ENCODE peak calls at places on chromosome 13, in eight cellular contexts. G is fibroblast of lung; I is heart left ventricle; J is activated naive CD8-positive, alpha-beta T cell treated with anti-CD3 and anti-CD28 coated beads, Interleukin-2, amount 50 U/mL, for 24 hours; H is NCI-H187; U is GF-D8; D is stimulated activated CD4-positive, alpha-beta T cell treated with anti-CD3 and anti-CD28 coated beads, Interleukin-12 subunit alpha, Interleukin-12 subunit beta, amount 100 ng/mL, for 48 hours; A is astrocyte of the spinal cord. V is an unnamed sample.

GRCh38 chr13:48302920-48303330 is 626 bp upstream of the RB1 start:
- DNase-seq in G (no peak), I (no peak), J (no peak), H (no peak), U (no peak), D (no peak), A (no peak), V (no peak)

GRCh38 chr13:106867249-106867648 is 299.3 kb upstream of the ARGLU1 start:
- DNase-seq in G (peak), I (peak), J (no peak), H (no peak), U (no peak), D (no peak), A (peak), V (no peak)

GRCh38 chr13:48066310-48066989 is 28.5 kb downstream of the MED4 start:
- DNase-seq in G (peak), I (no peak), J (peak), H (no peak), U (no peak), D (no peak), A (no peak), V (no peak)

GRCh38 chr13:24202215-24202614 is 41.7 kb downstream of the SPATA13 start:
- DNase-seq in G (no peak), I (no peak), J (no peak), H (no peak), U (no peak), D (no peak), A (no peak), V (no peak)

GRCh38 chr13:76936736-76937135 is 11.6 kb upstream of the ACOD1 start:
- DNase-seq in G (peak), I (no peak), J (no peak), H (no peak), U (no peak), D (no peak), A (no peak), V (no peak)

GRCh38 chr13:51728972-51729371 is 75.0 kb downstream of the DHRS12 start:
- DNase-seq in G (peak), I (no peak), J (no peak), H (no peak), U (no peak), D (no peak), A (peak), V (no peak)

GRCh38 chr13:66492479-66492878 is 737.7 kb downstream of the PCDH9 start:
- DNase-seq in G (peak), I (no peak), J (no peak), H (no peak), U (no peak), D (no peak), A (no peak), V (no peak)

GRCh38 chr13:33992891-33993336 is 175.0 kb downstream of the RFC3 start:
- DNase-seq in G (no peak), I (no peak), J (no peak), H (no peak), U (no peak), D (no peak), A (no peak), V (no peak)

GRCh38 chr13:113527272-113527958 is 36.9 kb upstream of the DCUN1D2 start:
- DNase-seq in G (no peak), I (no peak), J (no peak), H (no peak), U (peak), D (no peak), A (no peak), V (no peak)

GRCh38 chr13:73754727-73755292 is 379.4 kb downstream of the KLF12 start:
- DNase-seq in G (peak), I (peak), J (peak), H (peak), U (peak), D (peak), A (peak), V (no peak)

GRCh38 chr13:23378009-23378632 is 55.4 kb downstream of the SACS start:
- DNase-seq in G (peak), I (peak), J (peak), H (no peak), U (peak), D (peak), A (peak), V (peak)

GRCh38 chr13:40406405-40407138 is 259.9 kb downstream of the FOXO1 start:
- DNase-seq in G (peak), I (no peak), J (no peak), H (no peak), U (no peak), D (no peak), A (peak), V (no peak)

GRCh38 chr13:44237276-44237767 is 136.3 kb upstream of the SERP2 start:
- DNase-seq in G (peak), I (peak), J (peak), H (no peak), U (peak), D (no peak), A (peak), V (no peak)

GRCh38 chr13:72985610-72986009 is 73.2 kb upstream of the KLF5 start:
- DNase-seq in G (no peak), I (no peak), J (no peak), H (no peak), U (no peak), D (no peak), A (no peak), V (no peak)

GRCh38 chr13:46995874-46996273 is 99.0 kb upstream of the HTR2A start:
- DNase-seq in G (no peak), I (no peak), J (no peak), H (no peak), U (no peak), D (no peak), A (no peak), V (no peak)

GRCh38 chr13:20801704-20802103 is 27.9 kb upstream of the EEF1AKMT1 start:
- DNase-seq in G (no peak), I (no peak), J (no peak), H (no peak), U (peak), D (no peak), A (no peak), V (no peak)

GRCh38 chr13:100532090-100532766 is 56.4 kb downstream of the GGACT start:
- DNase-seq in G (no peak), I (no peak), J (no peak), H (no peak), U (no peak), D (no peak), A (no peak), V (no peak)

GRCh38 chr13:29182216-29182615 is 362.1 kb downstream of the MTUS2 start:
- DNase-seq in G (no peak), I (no peak), J (no peak), H (no peak), U (no peak), D (no peak), A (no peak), V (no peak)

GRCh38 chr13:23365652-23366051 is 67.8 kb downstream of the SACS start:
- DNase-seq in G (peak), I (no peak), J (no peak), H (no peak), U (no peak), D (no peak), A (no peak), V (no peak)

GRCh38 chr13:105452895-105453294 is 1082.6 kb downstream of the EFNB2 start:
- DNase-seq in G (no peak), I (no peak), J (no peak), H (no peak), U (no peak), D (no peak), A (no peak), V (no peak)

GRCh38 chr13:109880371-109881346 is 94.3 kb upstream of the IRS2 start:
- DNase-seq in G (no peak), I (no peak), J (no peak), H (no peak), U (no peak), D (no peak), A (no peak), V (no peak)

GRCh38 chr13:25652764-25653163 is 281.0 kb downstream of the ATP8A2 start:
- DNase-seq in G (no peak), I (no peak), J (no peak), H (no peak), U (no peak), D (no peak), A (peak), V (no peak)

GRCh38 chr13:51769455-51770127 is 34.4 kb downstream of the DHRS12 start:
- DNase-seq in G (no peak), I (no peak), J (no peak), H (no peak), U (no peak), D (no peak), A (no peak), V (no peak)

GRCh38 chr13:30371649-30372265 is 50.5 kb upstream of the UBE2L5 start:
- DNase-seq in G (peak), I (no peak), J (peak), H (peak), U (peak), D (no peak), A (peak), V (peak)